ENCODE peak calls at places on chromosome 14, in five cellular contexts. T is naive thymus-derived CD8-positive, alpha-beta T cell; G is choroid plexus epithelial cell; M is fibroblast of the aortic adventitia; Z is stimulated activated CD8-positive, alpha-beta memory T cell treated with anti-CD3 and anti-CD28 coated beads, Interleukin-15, amount 100 ng/mL, for 4 hours. R is an unnamed sample.

GRCh38 chr14:101687756-101688546 is 73.6 kb upstream of the PPP2R5C start:
- DNase-seq in M (no peak), G (no peak), T (no peak), Z (no peak), R (no peak)

GRCh38 chr14:72480465-72481243 is 413.2 kb downstream of the DPF3 start:
- DNase-seq in G (no peak), Z (no peak), M (no peak), T (no peak), R (no peak)

GRCh38 chr14:24909523-24910302 is 140.2 kb downstream of the STXBP6 start:
- DNase-seq in M (no peak), Z (no peak), T (no peak), G (no peak), R (no peak)

GRCh38 chr14:29039171-29039570 is 272.6 kb downstream of the FOXG1 start:
- DNase-seq in T (no peak), M (peak), Z (no peak), G (peak), R (no peak)

GRCh38 chr14:64826845-64827244 is 52.9 kb downstream of the SPTB start:
- DNase-seq in G (peak), M (peak), Z (no peak), T (no peak), R (no peak)

GRCh38 chr14:74324945-74325361 is 22.2 kb upstream of the ABCD4 start:
- DNase-seq in M (peak), G (peak), T (no peak), Z (no peak), R (no peak)

GRCh38 chr14:54695196-54695595 is 128.3 kb downstream of the SAMD4A start:
- DNase-seq in T (no peak), Z (no peak), M (no peak), G (no peak), R (no peak)

GRCh38 chr14:34693228-34693939 is 21.0 kb downstream of the CFL2 start:
- DNase-seq in G (peak), M (peak), Z (no peak), T (no peak), R (no peak)

GRCh38 chr14:72775923-72776554 is 117.9 kb downstream of the DPF3 start:
- DNase-seq in T (no peak), G (no peak), M (no peak), Z (no peak), R (no peak)

GRCh38 chr14:91728616-91729183 is 3.2 kb downstream of the CATSPERB start:
- DNase-seq in G (no peak), T (no peak), M (peak), Z (no peak), R (no peak)

GRCh38 chr14:64540208-64541202 is at the start of gene HSPA2:
- DNase-seq in T (peak), M (peak), Z (peak), G (peak), R (peak)

GRCh38 chr14:51210594-51210993 is 29.5 kb upstream of the TMX1 start:
- DNase-seq in Z (no peak), M (no peak), G (peak), T (no peak), R (no peak)

GRCh38 chr14:104085032-104085888 is at the start of gene ASPG:
- DNase-seq in Z (no peak), G (no peak), M (no peak), T (no peak), R (no peak)

GRCh38 chr14:91980157-91980556 is 32.7 kb upstream of the FBLN5 start:
- DNase-seq in M (peak), T (no peak), Z (no peak), G (peak), R (no peak)

GRCh38 chr14:27002179-27002578 is 404.3 kb upstream of the NOVA1 start:
- DNase-seq in Z (no peak), M (no peak), T (no peak), G (no peak), R (no peak)

GRCh38 chr14:37591941-37592287 is 3.1 kb downstream of the FOXA1 start:
- DNase-seq in Z (no peak), G (no peak), T (no peak), M (no peak), R (no peak)

GRCh38 chr14:33647385-33647786 is 303.5 kb downstream of the EGLN3 start:
- DNase-seq in M (peak), Z (no peak), G (peak), T (no peak), R (no peak)

GRCh38 chr14:24160850-24161804 is at the start of gene IRF9:
- DNase-seq in Z (peak), G (peak), T (peak), M (peak), R (peak)

GRCh38 chr14:74501135-74501614 is 7.6 kb downstream of the ISCA2 start:
- DNase-seq in M (peak), T (no peak), Z (no peak), G (peak), R (no peak)

GRCh38 chr14:57153286-57153685 is 115.4 kb downstream of the EXOC5 start:
- DNase-seq in G (no peak), T (no peak), Z (no peak), M (no peak), R (no peak)